ENCODE peak calls at places on chromosomes 4 and X, in seven cellular contexts. D is foreskin keratinocyte, C is cardiac muscle cell, F is caudate nucleus, Q is ovary, W is mesenchymal stem cell, I is left ventricle myocardium inferior. U is an unnamed sample.

GRCh38 chr4:174753031-174753430 is 76.0 kb downstream of the GLRA3 start:
- DNase-seq in D (no peak), C (no peak), F (no peak), Q (no peak), W (no peak), I (no peak), U (no peak)

GRCh38 chr4:1982124-1983052 is 26.4 kb downstream of the NELFA start:
- DNase-seq in D (no peak), C (no peak), F (no peak), Q (no peak), W (no peak), I (no peak), U (no peak)

GRCh38 chrX:104137496-104137895 is 19.3 kb downstream of the SLC25A53 start:
- DNase-seq in D (no peak), C (no peak), F (no peak), Q (no peak), W (peak), I (no peak), U (no peak)

GRCh38 chr4:154939851-154940250 is 158.8 kb downstream of the RBM46 start:
- DNase-seq in D (no peak), C (no peak), F (no peak), Q (no peak), W (no peak), I (no peak), U (no peak)

GRCh38 chrX:70452143-70452733 is 7.6 kb downstream of the DLG3 start:
- DNase-seq in D (no peak), C (peak), F (no peak), Q (peak), W (peak), I (peak), U (no peak)

GRCh38 chr4:46270986-46271596 is 118.8 kb downstream of the GABRA2 start:
- DNase-seq in D (peak), C (peak), F (no peak), Q (no peak), W (peak), I (no peak), U (no peak)

GRCh38 chr4:60216752-60217151 is 983.4 kb upstream of the ADGRL3 start:
- DNase-seq in D (peak), C (no peak), F (no peak), Q (no peak), W (peak), I (no peak), U (no peak)

GRCh38 chr4:41640905-41641304 is 102.9 kb downstream of the LIMCH1 start:
- DNase-seq in D (no peak), C (no peak), F (no peak), Q (no peak), W (no peak), I (no peak), U (no peak)

GRCh38 chr4:76251448-76252270 is at the start of gene FAM47E:
- DNase-seq in D (peak), C (peak), F (no peak), Q (peak), W (peak), I (peak), U (no peak)

GRCh38 chr4:3822230-3822947 is 56.2 kb downstream of the ADRA2C start:
- DNase-seq in D (no peak), C (no peak), F (no peak), Q (no peak), W (no peak), I (no peak), U (no peak)

GRCh38 chr4:184310171-184310567 is 92.5 kb upstream of the ENPP6 start:
- DNase-seq in D (no peak), C (no peak), F (no peak), Q (no peak), W (no peak), I (no peak), U (no peak)

GRCh38 chr4:110900206-110900769 is 277.4 kb upstream of the PITX2 start:
- DNase-seq in D (no peak), C (no peak), F (no peak), Q (no peak), W (peak), I (no peak), U (no peak)

GRCh38 chr4:41933997-41934812 is 1.0 kb upstream of the TMEM33 start:
- DNase-seq in D (no peak), C (no peak), F (no peak), Q (no peak), W (no peak), I (no peak), U (no peak)

GRCh38 chrX:130103605-130104004 is 6.7 kb downstream of the ELF4 start:
- DNase-seq in D (no peak), C (no peak), F (no peak), Q (no peak), W (no peak), I (no peak), U (no peak)

GRCh38 chr4:125316391-125316780 is 1.6 kb downstream of the FAT4 start:
- DNase-seq in D (no peak), C (peak), F (no peak), Q (no peak), W (no peak), I (peak), U (no peak)

GRCh38 chrX:44693255-44693654 is 150.6 kb upstream of the DUSP21 start:
- DNase-seq in D (no peak), C (no peak), F (no peak), Q (no peak), W (no peak), I (no peak), U (no peak)

GRCh38 chr4:6674500-6675149 is 19.1 kb upstream of the S100P start:
- DNase-seq in D (peak), C (peak), F (no peak), Q (no peak), W (peak), I (no peak), U (no peak)

GRCh38 chr4:146029147-146029546 is 90.5 kb upstream of the ZNF827 start:
- DNase-seq in D (peak), C (no peak), F (no peak), Q (no peak), W (no peak), I (no peak), U (no peak)

GRCh38 chr4:157514711-157515110 is 294.2 kb downstream of the GRIA2 start:
- DNase-seq in D (peak), C (peak), F (no peak), Q (no peak), W (no peak), I (no peak), U (no peak)

GRCh38 chr4:1948892-1949436 is 59.8 kb downstream of the NELFA start:
- DNase-seq in D (no peak), C (no peak), F (no peak), Q (no peak), W (no peak), I (no peak), U (no peak)

GRCh38 chr4:6682862-6683590 is 10.7 kb upstream of the S100P start:
- DNase-seq in D (no peak), C (no peak), F (no peak), Q (no peak), W (no peak), I (no peak), U (no peak)

GRCh38 chrX:120309873-120310730 is 1.2 kb downstream of the TMEM255A start:
- DNase-seq in D (peak), C (peak), F (no peak), Q (peak), W (no peak), I (no peak), U (no peak)

GRCh38 chr4:5124876-5125275 is 73.6 kb downstream of the STK32B start:
- DNase-seq in D (no peak), C (no peak), F (no peak), Q (no peak), W (no peak), I (no peak), U (no peak)

GRCh38 chr4:174580597-174580996 is 58.3 kb upstream of the HPGD start:
- DNase-seq in D (no peak), C (no peak), F (no peak), Q (no peak), W (peak), I (no peak), U (no peak)

GRCh38 chr4:40331092-40331824 is 3.9 kb upstream of the CHRNA9 start:
- DNase-seq in D (no peak), C (no peak), F (no peak), Q (no peak), W (no peak), I (no peak), U (no peak)

GRCh38 chrX:48520455-48520854 is 1.2 kb upstream of the EBP start:
- DNase-seq in D (no peak), C (no peak), F (no peak), Q (no peak), W (no peak), I (no peak), U (no peak)

GRCh38 chr4:88158360-88159136 is at the start of gene ABCG2:
- DNase-seq in D (peak), C (peak), F (no peak), Q (peak), W (peak), I (peak), U (no peak)

GRCh38 chr4:145929415-145930178 is 9.0 kb downstream of the ZNF827 start:
- DNase-seq in D (no peak), C (peak), F (no peak), Q (no peak), W (no peak), I (no peak), U (no peak)

DNA sequence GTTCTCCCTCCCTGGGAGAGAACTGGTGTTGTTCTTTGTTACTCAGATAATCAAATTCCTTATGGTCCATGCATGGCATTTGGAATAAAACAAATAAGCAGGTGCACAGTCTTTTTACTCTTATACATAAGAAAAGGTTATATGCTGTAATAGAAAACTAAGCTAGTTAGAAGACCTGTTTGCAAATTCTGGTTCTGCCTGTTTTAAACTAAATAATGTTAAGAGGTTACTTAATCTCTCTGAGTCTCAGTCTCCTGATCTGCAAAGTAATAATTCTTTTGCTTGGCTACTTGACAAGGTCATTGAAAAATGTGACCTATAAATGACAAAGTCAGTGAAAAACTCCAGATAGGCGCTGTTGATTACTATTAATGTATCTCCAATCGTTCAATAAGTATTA is 42.5 kb upstream of the ANXA3 start:
- DNase-seq in D (no peak), C (no peak), F (no peak), Q (no peak), W (no peak), I (no peak), U (no peak)
- H3K27ac ChIP-seq in D (no peak), C (no peak), F (no peak), Q (no peak), W (no peak), I (no peak), U (no peak)

DNA sequence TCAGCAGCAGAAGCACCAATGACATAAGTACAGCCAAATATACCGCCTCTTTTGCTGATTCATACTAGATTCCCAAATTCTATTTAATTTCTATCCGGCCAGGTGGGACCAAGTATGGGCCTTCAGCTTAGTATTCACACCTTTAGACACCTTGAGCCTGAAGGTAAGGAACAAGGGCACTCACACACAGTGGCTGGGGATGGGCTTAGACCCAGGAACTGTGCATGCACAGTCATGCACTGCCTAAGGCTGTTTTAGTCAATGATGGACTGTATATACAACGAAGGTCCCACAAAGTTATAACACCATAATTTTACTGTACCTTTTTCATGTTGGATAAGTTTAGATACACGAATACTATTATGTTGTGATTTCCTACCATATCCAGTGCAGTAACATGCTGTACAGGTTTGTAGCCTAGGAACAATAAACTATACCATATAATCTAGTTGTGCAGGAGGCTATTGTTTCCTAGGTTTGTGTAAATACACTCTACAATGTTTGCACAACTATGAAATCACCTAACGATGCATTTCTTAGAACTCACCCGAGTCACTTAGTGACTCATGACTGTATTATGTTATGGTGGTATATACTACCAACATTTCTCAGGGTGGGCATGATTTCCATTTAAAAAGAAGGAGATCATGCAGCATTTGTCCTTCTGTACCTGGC is 9.7 kb upstream of the CLNK start:
- DNase-seq in D (peak), C (no peak), F (no peak), Q (no peak), W (peak), I (no peak), U (no peak)
- H3K27ac ChIP-seq in D (no peak), C (no peak), F (no peak), Q (no peak), W (no peak), I (no peak), U (peak)

GRCh38 chr4:86560447-86560846 is 33.7 kb upstream of the PTPN13 start:
- DNase-seq in D (no peak), C (no peak), F (no peak), Q (no peak), W (peak), I (no peak), U (no peak)
- H3K27ac ChIP-seq in D (no peak), C (no peak), F (no peak), Q (no peak), W (no peak), I (no peak), U (no peak)

GRCh38 chrX:82589410-82589809 is 918.7 kb upstream of the POU3F4 start:
- DNase-seq in D (peak), C (no peak), F (no peak), Q (no peak), W (peak), I (no peak), U (no peak)
- H3K27ac ChIP-seq in D (no peak), C (no peak), F (no peak), Q (no peak), W (no peak), I (no peak), U (peak)

GRCh38 chr4:53992785-53993184 is 71.6 kb downstream of the CHIC2 start:
- DNase-seq in D (no peak), C (no peak), F (no peak), Q (no peak), W (no peak), I (no peak), U (no peak)

GRCh38 chr4:53994382-53994781 is 70.0 kb downstream of the CHIC2 start:
- DNase-seq in D (no peak), C (no peak), F (no peak), Q (no peak), W (no peak), I (no peak), U (no peak)

GRCh38 chr4:53987761-53988171 is 76.6 kb downstream of the CHIC2 start:
- DNase-seq in D (peak), C (no peak), F (no peak), Q (no peak), W (peak), I (no peak), U (peak)

GRCh38 chr4:53990641-53991040 is 73.8 kb downstream of the CHIC2 start:
- DNase-seq in D (no peak), C (no peak), F (no peak), Q (no peak), W (no peak), I (no peak), U (no peak)

GRCh38 chr4:53991821-53992220 is 72.6 kb downstream of the CHIC2 start:
- DNase-seq in D (peak), C (no peak), F (no peak), Q (no peak), W (no peak), I (no peak), U (peak)
- H3K27ac ChIP-seq in D (peak), C (no peak), F (no peak), Q (peak), W (no peak), I (no peak), U (peak)